ENCODE peak calls at places on chromosomes 7 and 10, in five cellular contexts. N, S, B, A and K are unnamed samples.

GRCh38 chr10:60863796-60864195 is 80.2 kb downstream of the RHOBTB1 start:
- DNase-seq in N (no peak), S (no peak), A (no peak), B (no peak), K (no peak)

GRCh38 chr7:85980740-85981139 is 663.0 kb upstream of the GRM3 start:
- DNase-seq in S (no peak), A (no peak), N (no peak), B (no peak), K (no peak)

GRCh38 chr7:143069912-143070500 is 17.9 kb downstream of the OR6V1 start:
- DNase-seq in B (no peak), S (no peak), A (no peak), N (no peak), K (no peak)

GRCh38 chr7:143279186-143280098 is 5.3 kb upstream of the TMEM139 start:
- DNase-seq in S (no peak), B (no peak), N (no peak), A (no peak), K (no peak)

GRCh38 chr7:92924800-92925199 is 88.4 kb upstream of the CDK6 start:
- DNase-seq in B (no peak), N (no peak), S (no peak), A (no peak), K (no peak)

GRCh38 chr10:71611131-71611530 is 108.4 kb downstream of the C10orf105 start:
- DNase-seq in B (no peak), S (no peak), N (no peak), A (no peak), K (no peak)

GRCh38 chr7:15463801-15464761 is 97.7 kb downstream of the AGMO start:
- DNase-seq in B (no peak), A (no peak), N (no peak), S (no peak), K (no peak)

GRCh38 chr10:100148353-100149211 is 37.2 kb downstream of the ERLIN1 start:
- DNase-seq in A (no peak), B (no peak), S (no peak), N (no peak), K (no peak)

GRCh38 chr10:101101488-101101887 is 29.6 kb upstream of the TLX1 start:
- DNase-seq in S (no peak), B (no peak), A (no peak), N (no peak), K (no peak)

GRCh38 chr10:60348982-60349381 is 40.7 kb downstream of the ANK3 start:
- DNase-seq in B (no peak), A (no peak), N (no peak), S (no peak), K (no peak)

GRCh38 chr7:141462958-141463357 is 88.3 kb upstream of the AGK start:
- DNase-seq in N (no peak), S (no peak), B (peak; percentile 9), A (peak; percentile 20), K (no peak)

GRCh38 chr10:125694874-125695273 is 11.9 kb upstream of the TEX36 start:
- DNase-seq in A (no peak), N (no peak), S (no peak), B (no peak), K (no peak)

GRCh38 chr7:4837041-4837813 is 24.6 kb downstream of the PAPOLB start:
- DNase-seq in N (peak; percentile 58), A (no peak), B (no peak), S (no peak), K (no peak)

GRCh38 chr10:51683031-51683830 is 16.2 kb downstream of the CSTF2T start:
- DNase-seq in B (no peak), S (no peak), N (peak; percentile 70), A (no peak), K (no peak)

GRCh38 chr7:155711081-155711480 is 66.6 kb downstream of the RBM33 start:
- DNase-seq in N (no peak), S (no peak), A (no peak), B (no peak), K (no peak)

GRCh38 chr10:93576888-93577287 is 10.4 kb downstream of the FFAR4 start:
- DNase-seq in A (no peak), N (no peak), S (no peak), B (peak; percentile 36), K (no peak)

GRCh38 chr7:18262054-18262453 is 233.5 kb upstream of the HDAC9 start:
- DNase-seq in S (no peak), N (no peak), B (no peak), A (no peak), K (peak; percentile 1)

GRCh38 chr10:87771871-87772500 is 46.0 kb downstream of the ATAD1 start:
- DNase-seq in S (no peak), N (no peak), B (no peak), A (no peak), K (peak; percentile 31)

GRCh38 chr7:51357821-51358220 is 41.2 kb upstream of the COBL start:
- DNase-seq in A (no peak), B (no peak), N (no peak), S (no peak), K (no peak)

GRCh38 chr7:134798155-134798554 is 18.7 kb downstream of the CALD1 start:
- DNase-seq in A (no peak), S (no peak), B (no peak), N (no peak), K (no peak)

GRCh38 chr10:24382979-24383663 is 174.2 kb downstream of the KIAA1217 start:
- DNase-seq in B (peak; percentile 22), A (peak; percentile 93), N (peak; percentile 59), S (peak; percentile 66), K (no peak)

GRCh38 chr7:130242198-130243014 is 24.3 kb upstream of the CPA2 start:
- DNase-seq in A (peak; percentile 20), B (peak; percentile 59), N (peak; percentile 72), S (peak; percentile 49), K (peak; percentile 57)

GRCh38 chr7:128928159-128928558 is 9.6 kb upstream of the IRF5 start:
- DNase-seq in N (no peak), A (no peak), B (no peak), S (no peak), K (no peak)

GRCh38 chr7:129925416-129926002 is 27.3 kb downstream of the UBE2H start:
- DNase-seq in B (no peak), A (no peak), S (no peak), N (no peak), K (no peak)

DNA sequence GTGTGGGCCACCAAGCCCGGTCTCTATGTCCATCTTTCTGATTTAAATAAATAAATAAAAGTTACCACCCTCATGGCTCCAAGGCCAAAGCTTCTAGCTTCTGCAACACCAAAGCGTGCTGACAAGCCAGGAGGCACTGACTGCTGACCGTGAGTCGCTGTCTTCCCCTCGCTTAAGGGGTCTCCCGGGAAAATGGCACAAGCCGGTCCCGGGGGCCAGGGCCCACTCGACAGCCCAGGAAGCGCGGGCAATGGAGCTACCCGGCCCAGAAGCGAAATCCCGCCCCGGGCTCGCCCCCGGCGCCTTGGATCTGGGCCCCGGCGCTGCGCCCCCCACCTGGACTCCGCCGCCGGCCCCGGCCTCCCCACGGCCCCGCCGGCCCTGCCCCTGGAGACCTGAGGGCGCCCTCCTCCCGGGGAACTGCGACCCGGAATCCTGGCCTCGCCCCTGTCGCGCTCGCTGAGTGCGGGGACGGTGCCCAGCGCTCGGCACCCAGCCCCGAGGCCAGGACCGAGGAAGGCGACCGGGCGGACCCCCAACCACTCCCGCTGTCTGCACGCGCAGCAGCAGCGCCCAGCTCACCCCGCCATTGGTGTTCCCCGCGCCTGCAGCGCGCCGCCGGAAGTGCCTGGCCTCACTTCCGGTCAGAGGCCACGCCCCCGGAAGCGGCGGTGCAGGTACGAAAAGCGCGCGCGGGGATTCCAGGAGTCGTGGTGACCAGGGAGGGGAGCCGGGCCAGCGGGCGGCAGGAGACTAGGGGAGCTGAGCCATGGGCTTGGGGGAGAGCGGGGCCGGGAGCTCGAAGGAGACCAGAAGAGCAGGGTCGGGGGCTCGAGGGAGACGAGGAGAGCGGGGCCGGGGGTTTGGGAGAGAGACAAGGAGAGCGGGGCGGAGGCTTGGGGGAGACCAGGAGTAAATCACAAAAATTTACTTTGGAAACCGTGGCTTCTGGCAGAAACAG is at the start of the genes MRM2 and NUDT1:
- DNase-seq in N (peak; percentile 87), A (peak; percentile 70), B (peak; percentile 87), S (peak; percentile 90), K (peak; percentile 88)
- TF ChIP-seq POLR2A in N (peak; percentile 23), A (no peak), B (peak; percentile 66), S (no peak), K (peak; percentile 62)

GRCh38 chr10:16776896-16777295 is 40.3 kb downstream of the RSU1 start:
- DNase-seq in B (no peak), A (no peak), S (no peak), N (no peak), K (no peak)

GRCh38 chr10:16779375-16779774 is 37.8 kb downstream of the RSU1 start:
- DNase-seq in N (no peak), B (no peak), S (no peak), A (no peak), K (no peak)

GRCh38 chr10:16777473-16778370 is 39.5 kb downstream of the RSU1 start:
- DNase-seq in S (no peak), A (no peak), N (peak; percentile 67), B (no peak), K (peak; percentile 68)

DNA sequence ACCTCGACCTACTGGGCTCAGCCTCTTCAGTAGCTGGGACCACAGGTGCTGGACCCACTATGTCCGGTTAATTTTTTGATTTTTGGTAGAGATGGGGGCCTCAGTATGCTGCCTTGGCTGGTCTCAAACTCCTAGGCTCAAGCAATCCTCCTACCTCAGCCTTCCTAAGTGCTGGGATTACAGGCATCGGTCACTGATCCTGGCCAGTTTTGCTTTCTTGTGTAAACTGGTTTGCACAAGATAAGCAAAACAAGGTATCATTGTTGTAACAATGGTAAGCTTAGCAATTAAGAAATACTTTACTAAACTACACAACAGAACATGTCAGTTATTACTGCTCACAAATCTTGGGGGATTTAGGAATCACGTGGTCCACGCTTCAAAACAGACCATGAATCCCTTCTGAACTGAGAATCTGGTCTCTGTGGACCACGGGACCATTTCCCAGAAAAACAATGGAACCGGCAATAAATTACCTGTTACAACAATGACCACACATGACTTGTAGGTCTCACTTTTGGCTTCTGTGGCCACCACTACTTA is 36.8 kb downstream of the RSU1 start:
- DNase-seq in A (no peak), N (no peak), B (no peak), S (no peak), K (no peak)
- TF ChIP-seq POLR2A in A (no peak), N (no peak), B (no peak), S (no peak), K (no peak)

GRCh38 chr10:97686962-97687784 is at the start of gene AVPI1:
- DNase-seq in A (peak; percentile 98), S (peak; percentile 98), N (peak; percentile 99), B (peak; percentile 99), K (peak; percentile 99)
- TF ChIP-seq POLR2A in A (peak; percentile 85), S (no peak), N (peak; percentile 98), B (peak; percentile 99), K (peak; percentile 89)

DNA sequence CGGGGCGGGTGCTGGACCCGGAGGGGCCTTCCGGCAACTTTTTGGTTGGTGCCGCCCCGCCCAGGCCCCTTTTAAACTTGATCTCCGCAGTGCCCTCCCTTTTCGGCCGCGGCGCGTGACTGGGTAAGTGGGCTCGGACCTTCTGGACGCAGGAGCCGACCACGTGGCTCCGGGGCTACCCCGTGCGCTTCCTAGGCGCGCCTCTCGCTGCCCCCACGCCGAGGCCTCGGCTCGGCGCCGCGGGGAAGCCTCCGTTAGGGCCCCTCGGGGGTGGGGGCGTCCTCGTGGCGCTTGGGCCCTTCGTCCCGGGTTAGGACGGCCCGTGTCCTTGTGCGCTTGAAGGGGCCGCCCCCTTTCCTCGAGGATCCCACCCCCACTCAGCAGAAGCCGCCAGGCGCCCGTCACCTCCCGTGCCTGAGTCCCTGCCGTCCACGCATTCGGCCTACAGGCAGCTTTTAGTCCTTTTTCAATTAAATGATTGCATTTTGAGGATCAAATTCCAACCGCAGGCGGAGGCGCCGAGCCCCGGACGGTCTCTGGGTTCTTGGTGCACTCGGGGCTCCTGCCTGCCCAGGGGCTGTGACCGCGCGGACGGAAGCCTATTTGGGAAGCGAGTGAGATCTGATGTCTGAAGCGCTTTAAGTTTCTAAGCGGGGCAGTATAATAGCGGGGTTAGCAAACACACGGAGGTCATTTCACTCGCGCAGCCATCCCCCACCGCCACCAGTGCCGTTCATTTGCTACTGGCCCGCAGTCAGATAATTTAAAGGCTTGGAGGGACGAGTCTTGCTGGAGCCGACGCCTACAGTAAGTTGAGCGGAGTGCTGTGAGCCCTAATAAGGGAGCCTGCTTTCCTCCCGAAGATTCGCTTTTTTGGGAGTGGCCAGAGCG is 31.8 kb upstream of the TOMM7 start:
- DNase-seq in A (peak; percentile 79), B (peak; percentile 90), N (peak; percentile 89), S (peak; percentile 77), K (peak; percentile 89)
- TF ChIP-seq POLR2A in A (peak; percentile 53), B (peak; percentile 35), N (peak; percentile 15), S (no peak), K (peak; percentile 65)